ENCODE peak calls at places on chromosomes 4 and X, in six cellular contexts. K is HCT116, P is SK-N-SH, T is GM23248, A is hepatocyte, V is neural progenitor cell. Y is an unnamed sample.

GRCh38 chr4:8274772-8275241 is 5.3 kb downstream of the HTRA3 start:
- DNase-seq in K (no peak), P (peak), T (peak), A (peak), V (peak), Y (no peak)

GRCh38 chr4:140637836-140638235 is 69.1 kb upstream of the UCP1 start:
- DNase-seq in K (peak), P (peak), T (peak), A (no peak), V (peak), Y (peak)

GRCh38 chr4:39406763-39407583 is at the start of gene KLB:
- DNase-seq in K (no peak), P (no peak), T (peak), A (peak), V (no peak), Y (no peak)

GRCh38 chrX:7420712-7421111 is 272.8 kb upstream of the PUDP start:
- DNase-seq in K (no peak), P (no peak), T (no peak), A (no peak), V (no peak), Y (no peak)

GRCh38 chr4:185651137-185651677 is 115.9 kb upstream of the PDLIM3 start:
- DNase-seq in K (no peak), P (no peak), T (no peak), A (no peak), V (peak), Y (no peak)

GRCh38 chrX:21932277-21932996 is 8.1 kb upstream of the SMS start:
- DNase-seq in K (no peak), P (no peak), T (peak), A (no peak), V (no peak), Y (no peak)

GRCh38 chr4:11312389-11312788 is 116.3 kb downstream of the HS3ST1 start:
- DNase-seq in K (no peak), P (no peak), T (no peak), A (no peak), V (no peak), Y (no peak)

GRCh38 chr4:121192500-121192899 is 28.4 kb upstream of the TNIP3 start:
- DNase-seq in K (peak), P (peak), T (peak), A (peak), V (peak), Y (peak)

GRCh38 chrX:78979789-78980464 is 34.7 kb downstream of the P2RY10 start:
- DNase-seq in K (no peak), P (no peak), T (peak), A (no peak), V (no peak), Y (peak)

GRCh38 chr4:97942137-97942536 is 201.1 kb downstream of the STPG2 start:
- DNase-seq in K (peak), P (no peak), T (no peak), A (no peak), V (no peak), Y (no peak)

GRCh38 chr4:11710484-11710883 is 281.8 kb upstream of the HS3ST1 start:
- DNase-seq in K (no peak), P (no peak), T (no peak), A (no peak), V (no peak), Y (no peak)

GRCh38 chr4:30181512-30181911 is 538.7 kb upstream of the PCDH7 start:
- DNase-seq in K (no peak), P (no peak), T (no peak), A (no peak), V (no peak), Y (no peak)

GRCh38 chr4:98602270-98602669 is 56.1 kb downstream of the TSPAN5 start:
- DNase-seq in K (no peak), P (no peak), T (no peak), A (no peak), V (no peak), Y (no peak)

GRCh38 chr4:101911616-101912015 is 121.1 kb downstream of the BANK1 start:
- DNase-seq in K (no peak), P (no peak), T (no peak), A (no peak), V (no peak), Y (no peak)

GRCh38 chrX:153624196-153625091 is 22.6 kb upstream of the DUSP9 start:
- DNase-seq in K (no peak), P (no peak), T (no peak), A (no peak), V (no peak), Y (no peak)

GRCh38 chr4:114361249-114361648 is 237.4 kb upstream of the UGT8 start:
- DNase-seq in K (no peak), P (no peak), T (peak), A (no peak), V (no peak), Y (no peak)

GRCh38 chr4:152479428-152480026 is 56.4 kb downstream of the FBXW7 start:
- DNase-seq in K (no peak), P (no peak), T (peak), A (no peak), V (no peak), Y (no peak)

GRCh38 chrX:118254611-118255010 is 91.3 kb upstream of the WDR44 start:
- DNase-seq in K (peak), P (peak), T (peak), A (peak), V (peak), Y (peak)

GRCh38 chr4:36348403-36348938 is 67.1 kb downstream of the DTHD1 start:
- DNase-seq in K (no peak), P (no peak), T (no peak), A (peak), V (no peak), Y (peak)

GRCh38 chr4:151679247-151679646 is 81.6 kb downstream of the GATB start:
- DNase-seq in K (no peak), P (no peak), T (no peak), A (no peak), V (no peak), Y (no peak)

GRCh38 chr4:110533940-110534339 is 58.0 kb downstream of the ENPEP start:
- DNase-seq in K (peak), P (no peak), T (peak), A (peak), V (no peak), Y (peak)

GRCh38 chr4:101145081-101145480 is 202.2 kb downstream of the PPP3CA start:
- DNase-seq in K (no peak), P (no peak), T (no peak), A (no peak), V (no peak), Y (no peak)

GRCh38 chrX:124736553-124737240 is 390.3 kb downstream of the SH2D1A start:
- DNase-seq in K (no peak), P (no peak), T (no peak), A (no peak), V (peak), Y (no peak)

GRCh38 chrX:51420610-51421009 is 75.8 kb downstream of the NUDT11 start:
- DNase-seq in K (peak), P (peak), T (peak), A (peak), V (peak), Y (peak)

GRCh38 chr4:83208371-83208770 is 76.2 kb downstream of the COQ2 start:
- DNase-seq in K (no peak), P (no peak), T (peak), A (no peak), V (no peak), Y (no peak)

GRCh38 chr4:36086387-36086786 is 157.9 kb downstream of the ARAP2 start:
- DNase-seq in K (no peak), P (no peak), T (no peak), A (no peak), V (no peak), Y (no peak)

DNA sequence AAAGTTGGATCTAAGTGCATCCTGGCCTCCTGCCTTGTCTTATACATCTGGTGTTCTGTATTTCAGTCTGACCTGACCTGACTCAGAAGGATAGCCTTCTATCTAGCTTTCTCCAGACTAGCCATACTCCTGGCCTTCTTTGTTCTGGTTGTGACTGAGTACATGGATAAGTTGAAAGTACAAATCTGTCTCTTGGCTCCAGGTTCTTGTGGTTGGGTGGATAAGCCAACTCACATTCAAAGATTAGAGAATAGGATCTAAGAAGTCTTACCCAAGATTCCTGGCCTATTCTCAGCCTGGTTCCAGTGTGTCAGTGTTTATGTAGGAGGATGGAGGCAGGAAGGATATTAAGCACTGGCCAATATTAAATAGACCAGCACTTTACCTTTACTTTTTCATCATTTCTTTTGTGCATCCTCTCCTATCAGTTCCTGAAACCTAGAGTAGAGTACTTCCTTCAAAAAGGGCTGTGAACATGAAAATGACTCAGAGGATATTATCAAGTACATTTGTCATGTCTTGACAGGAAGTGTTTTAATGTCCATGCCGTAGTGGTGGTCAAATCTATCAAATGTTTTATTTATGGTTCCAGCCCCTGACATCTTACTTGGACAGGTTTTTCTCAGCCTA is 123.5 kb downstream of the IL15 start:
- DNase-seq in K (no peak), P (no peak), T (peak), A (no peak), V (no peak), Y (no peak)
- TF ChIP-seq EZH2phosphoT487 in K (no peak), P (no peak), T (no peak), A (no peak), V (no peak), Y (no peak)

GRCh38 chr4:153763404-153763803 is 3.6 kb upstream of the RNF175 start:
- DNase-seq in K (no peak), P (no peak), T (peak), A (no peak), V (peak), Y (peak)

GRCh38 chr4:153758136-153758535 is 1.7 kb downstream of the RNF175 start:
- DNase-seq in K (no peak), P (no peak), T (no peak), A (no peak), V (no peak), Y (no peak)

GRCh38 chr4:153758688-153759406 is 977 bp downstream of the RNF175 start:
- DNase-seq in K (no peak), P (no peak), T (peak), A (no peak), V (no peak), Y (no peak)

GRCh38 chr4:153757407-153757806 is 2.4 kb downstream of the RNF175 start:
- DNase-seq in K (no peak), P (no peak), T (no peak), A (no peak), V (no peak), Y (no peak)

GRCh38 chr4:153759407-153760226 is at the start of gene RNF175:
- DNase-seq in K (no peak), P (peak), T (peak), A (peak), V (peak), Y (no peak)
- H3K4me3 ChIP-seq in K (no peak), P (peak), T (peak), A (peak), V (peak), Y (no peak)

DNA sequence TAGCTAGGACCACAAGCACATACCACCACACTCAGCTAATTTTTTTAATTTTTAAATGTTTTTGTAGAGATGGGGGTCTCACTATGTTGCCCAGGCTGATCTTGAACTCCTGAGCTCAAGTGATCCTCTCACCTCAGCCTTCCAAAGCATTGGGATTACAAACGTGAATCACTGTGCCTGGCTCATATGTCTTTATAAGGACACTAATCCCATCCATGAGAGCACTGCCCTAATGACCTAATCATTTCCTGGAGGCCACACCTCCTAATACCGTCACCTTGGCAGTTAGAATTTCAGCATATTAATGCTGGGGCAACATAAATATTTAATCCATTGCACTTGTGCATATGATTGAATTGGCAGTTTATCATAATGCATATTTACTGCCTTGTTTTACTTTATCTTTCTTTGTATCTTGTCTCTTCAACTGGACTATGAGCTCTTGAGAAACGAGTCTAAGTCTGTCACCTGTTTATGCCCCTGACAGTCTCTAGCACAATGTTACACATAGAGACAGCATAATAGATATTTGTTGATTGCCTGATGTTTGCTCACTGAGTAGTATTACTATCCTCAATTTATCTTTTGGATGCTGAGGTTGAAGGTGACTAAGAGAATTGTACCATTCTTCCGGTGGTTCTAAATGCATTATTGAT is 172.0 kb downstream of the AASDH start:
- DNase-seq in K (no peak), P (no peak), T (no peak), A (peak), V (no peak), Y (no peak)
- TF ChIP-seq EZH2phosphoT487 in K (no peak), P (no peak), T (no peak), A (no peak), V (no peak), Y (no peak)

GRCh38 chr4:128766781-128767180 is 42.7 kb upstream of the JADE1 start:
- DNase-seq in K (no peak), P (no peak), T (no peak), A (no peak), V (no peak), Y (no peak)
- H3K4me3 ChIP-seq in K (no peak), P (no peak), T (no peak), A (no peak), V (no peak), Y (no peak)

GRCh38 chr4:107740950-107741701 is 21.1 kb upstream of the PAPSS1 start:
- DNase-seq in K (no peak), P (no peak), T (peak), A (peak), V (no peak), Y (no peak)
- TF ChIP-seq EZH2phosphoT487 in K (no peak), P (no peak), T (no peak), A (no peak), V (no peak), Y (no peak)

Y was measured in OCI-LY7.